ENCODE peak calls at places on chromosomes 7 and 10, in nine cellular contexts. Y is uterus, B is HCT116, T is body of pancreas, A is ovary, D is HepG2, K is Peyer's patch, Q is gastrocnemius medialis, F is A549. J is an unnamed sample.

GRCh38 chr7:98613601-98614425 is 3.3 kb upstream of the NPTX2 start:
- DNase-seq in Y (no peak), B (no peak), T (no peak), A (no peak), D (no peak), K (no peak), Q (no peak), F (no peak), J (no peak)

GRCh38 chr7:158284121-158284520 is 303.5 kb downstream of the PTPRN2 start:
- DNase-seq in Y (no peak), B (no peak), T (no peak), A (no peak), D (no peak), K (no peak), Q (no peak), F (no peak), J (peak; percentile 11)

GRCh38 chr7:128378637-128379036 is 17.1 kb upstream of the PRRT4 start:
- DNase-seq in Y (no peak), B (no peak), T (no peak), A (no peak), D (no peak), K (no peak), Q (no peak), F (no peak), J (no peak)

GRCh38 chr7:11613292-11613930 is 218.6 kb downstream of the THSD7A start:
- DNase-seq in Y (no peak), B (no peak), T (no peak), A (no peak), D (no peak), K (no peak), Q (no peak), F (no peak), J (no peak)

GRCh38 chr10:77478248-77478963 is 159.2 kb downstream of the KCNMA1 start:
- DNase-seq in Y (peak; percentile 36), B (no peak), T (no peak), A (no peak), D (no peak), K (no peak), Q (no peak), F (no peak), J (no peak)

GRCh38 chr10:29210469-29210868 is 78.4 kb upstream of the LYZL1 start:
- DNase-seq in Y (no peak), B (no peak), T (no peak), A (no peak), D (no peak), K (no peak), Q (no peak), F (no peak), J (no peak)

GRCh38 chr7:131327049-131327625 is 539 bp upstream of the MKLN1 start:
- DNase-seq in Y (peak; percentile 52), B (peak; percentile 19), T (no peak), A (no peak), D (peak; percentile 38), K (peak; percentile 29), Q (peak; percentile 40), F (peak; percentile 64), J (no peak)

GRCh38 chr10:49368256-49368655 is 27.6 kb downstream of the DRGX start:
- DNase-seq in Y (no peak), B (no peak), T (no peak), A (no peak), D (no peak), K (no peak), Q (no peak), F (no peak), J (no peak)

GRCh38 chr7:12728192-12728538 is 40.7 kb downstream of the ARL4A start:
- DNase-seq in Y (no peak), B (no peak), T (no peak), A (no peak), D (no peak), K (no peak), Q (no peak), F (no peak), J (no peak)

GRCh38 chr7:12729112-12729511 is 41.7 kb downstream of the ARL4A start:
- DNase-seq in Y (peak; percentile 51), B (no peak), T (peak; percentile 54), A (peak; percentile 70), D (peak; percentile 18), K (no peak), Q (peak; percentile 54), F (no peak), J (peak; percentile 57)

GRCh38 chr7:12725575-12726316 is 38.3 kb downstream of the ARL4A start:
- DNase-seq in Y (no peak), B (no peak), T (no peak), A (no peak), D (no peak), K (no peak), Q (peak; percentile 22), F (no peak), J (no peak)

GRCh38 chr7:12726908-12727307 is 39.5 kb downstream of the ARL4A start:
- DNase-seq in Y (no peak), B (no peak), T (no peak), A (no peak), D (no peak), K (no peak), Q (no peak), F (no peak), J (no peak)

DNA sequence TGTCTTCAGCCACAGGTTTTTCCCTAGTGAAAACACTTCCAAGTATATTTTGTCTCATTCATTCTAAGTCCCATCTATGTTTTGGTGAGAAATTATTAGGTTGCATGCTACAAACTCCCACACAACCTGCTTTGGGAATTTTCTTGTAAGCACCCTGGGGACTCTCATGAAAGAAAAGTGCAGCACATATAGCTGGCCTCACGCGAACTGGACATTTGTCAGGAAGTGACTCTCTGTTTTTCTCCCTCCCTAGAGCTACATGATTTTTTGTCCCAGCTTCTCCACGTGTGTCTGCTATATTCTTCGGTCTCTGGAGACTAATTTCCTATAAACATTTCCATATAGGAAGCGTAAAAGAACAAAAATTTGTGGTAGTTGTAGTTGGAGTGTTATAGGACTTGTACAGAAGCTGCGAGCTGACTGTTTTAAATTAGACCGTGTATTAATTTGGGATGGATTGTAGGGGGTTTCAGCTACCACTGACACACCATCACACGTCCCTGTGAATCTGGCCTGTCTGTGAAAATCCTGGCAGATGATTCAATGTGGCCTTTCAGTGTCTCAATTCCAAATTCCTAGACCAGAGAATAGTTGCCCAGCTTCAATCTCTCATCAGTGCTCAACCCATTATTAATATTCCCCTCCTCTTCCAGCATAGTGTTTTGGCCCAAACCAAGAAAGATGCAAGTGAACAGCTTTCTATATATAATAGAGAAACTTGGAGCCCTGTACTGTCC is 40.2 kb downstream of the ARL4A start:
- DNase-seq in Y (no peak), B (no peak), T (no peak), A (no peak), D (no peak), K (no peak), Q (no peak), F (no peak), J (no peak)
- H3K4me3 ChIP-seq in Y (no peak overlapping the region), B (no peak overlapping the region), T (no peak overlapping the region), A (no peak overlapping the region), D (no peak overlapping the region), K (no peak overlapping the region), Q (no peak overlapping the region), F (no peak overlapping the region), J (no peak overlapping the region)

GRCh38 chr7:73454424-73454823 is 20.8 kb downstream of the FZD9 start:
- DNase-seq in Y (no peak), B (no peak), T (no peak), A (no peak), D (no peak), K (no peak), Q (no peak), F (no peak), J (no peak)
- TF ChIP-seq POLR2A in Y (no peak), B (no peak), T (no peak), A (no peak), D (no peak), K (no peak), Q (no peak), F (no peak), J (no peak)

DNA sequence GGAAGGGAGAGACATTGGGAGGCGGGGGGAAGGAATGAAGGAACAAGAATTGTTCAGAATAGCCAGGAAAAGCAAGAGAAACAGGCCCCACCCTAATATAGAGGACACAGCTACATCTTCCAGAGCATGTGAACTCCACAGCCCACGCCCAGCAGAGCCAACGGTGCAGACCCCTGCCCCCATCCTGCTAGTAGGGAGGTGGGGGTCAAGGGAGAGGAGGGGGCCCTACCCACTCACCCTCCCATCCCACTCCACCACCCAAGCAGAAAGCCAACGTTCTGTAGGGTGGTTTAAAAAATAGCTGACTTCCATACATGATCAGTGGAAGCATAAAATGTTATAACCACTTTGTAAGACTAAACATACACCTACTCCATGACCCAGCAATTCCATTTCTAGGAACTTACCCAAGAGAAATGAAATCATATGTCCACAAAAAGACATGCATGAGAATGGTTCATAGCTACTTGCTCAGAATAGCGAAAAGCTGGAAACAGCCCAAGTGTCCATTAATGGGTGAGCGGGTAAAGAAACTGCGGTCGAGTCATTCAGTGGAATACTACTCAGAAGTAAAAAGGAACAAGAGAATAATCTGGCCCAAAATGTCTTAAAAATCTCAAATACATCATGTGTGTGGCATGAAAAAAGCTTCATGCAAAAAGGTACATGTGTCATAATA is 31.8 kb downstream of the CTBP2 start:
- DNase-seq in Y (no peak), B (no peak), T (no peak), A (no peak), D (no peak), K (no peak), Q (peak; percentile 72), F (no peak), J (no peak)
- H3K4me1 ChIP-seq in Y (peaks cover 3% of the 10 kb centered on the region), B (peaks cover 26% of the 10 kb centered on the region), T (peaks cover 45% of the 10 kb centered on the region), A (peaks cover 30% of the 10 kb centered on the region), D (no peaks in the 10 kb centered on the region), K (no peaks in the 10 kb centered on the region), Q (peaks cover 93% of the 10 kb centered on the region), F (peaks cover 47% of the 10 kb centered on the region), J (peaks cover 18% of the 10 kb centered on the region)

GRCh38 chr10:13382759-13383753 is 35.0 kb upstream of the SEPHS1 start:
- DNase-seq in Y (no peak), B (no peak), T (peak; percentile 54), A (no peak), D (no peak), K (no peak), Q (no peak), F (no peak), J (no peak)
- H3K4me3 ChIP-seq in Y (no peak overlapping the region), B (peak overlapping the region; percentile 54), T (peak overlapping the region; percentile 32), A (no peak overlapping the region), D (peak overlapping the region; percentile 37), K (peak overlapping the region; percentile 41), Q (peak overlapping the region; percentile 36), F (peak overlapping the region; percentile 33), J (no peak overlapping the region)

DNA sequence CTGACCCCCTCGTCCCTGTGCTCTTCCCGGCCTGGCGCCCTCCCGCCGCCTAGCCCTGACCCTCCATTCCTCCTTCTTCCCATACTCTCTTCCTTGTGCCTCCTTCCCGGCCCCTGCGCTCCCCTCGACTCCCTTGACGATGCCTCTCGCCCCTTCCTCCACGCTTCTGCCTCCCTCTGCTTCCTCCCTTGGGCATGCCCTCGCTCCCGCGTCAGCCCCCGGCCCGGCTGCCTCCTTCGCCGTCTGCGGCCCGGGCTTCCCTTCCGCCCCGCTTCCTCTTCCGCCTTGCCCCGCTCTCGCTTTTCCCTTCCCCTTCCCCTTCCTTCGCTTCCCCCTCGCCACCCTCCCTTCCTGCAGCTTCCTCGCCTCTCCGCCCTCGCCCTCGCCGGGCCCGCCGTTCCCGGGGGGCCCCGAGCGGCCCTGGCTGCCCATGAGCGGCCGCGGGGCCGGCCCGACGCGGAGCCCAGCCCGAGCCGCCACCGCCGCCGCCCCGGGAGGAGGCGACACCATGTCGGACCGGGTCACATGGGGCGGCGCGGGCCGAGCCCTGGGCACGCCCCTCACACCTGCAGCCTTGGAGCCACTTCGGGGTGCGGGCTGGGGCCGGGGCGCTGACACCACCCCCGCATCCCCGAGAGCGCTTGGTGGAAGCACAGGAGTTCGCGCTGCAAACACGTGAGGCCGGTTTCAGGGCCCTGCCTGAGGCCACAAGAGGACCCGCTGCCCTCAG is at the start of gene FBXW4:
- DNase-seq in Y (peak; percentile 27), B (no peak), T (peak; percentile 57), A (peak; percentile 62), D (peak; percentile 29), K (peak; percentile 82), Q (peak; percentile 38), F (peak; percentile 60), J (peak; percentile 16)
- TF ChIP-seq POLR2A in Y (peak; percentile 42), B (peak; percentile 89), T (peak; percentile 36), A (no peak), D (peak; percentile 77), K (peak; percentile 13), Q (peak; percentile 42), F (peak; percentile 77), J (no peak)